ENCODE peak calls at places on chromosomes 2 and 18, in ten cellular contexts. D, X, G, Q, F, S, H, V, P and K are unnamed samples.

GRCh38 chr2:26925100-26925791 is 45.2 kb upstream of the MAPRE3 start:
- ATAC-seq in V (no peak), P (peak), D (no peak), F (no peak), G (no peak), H (peak), X (peak), Q (no peak), S (no peak), K (no peak)

GRCh38 chr2:134679740-134680139 is 39.1 kb downstream of the TMEM163 start:
- ATAC-seq in F (no peak), V (no peak), D (no peak), Q (no peak), X (no peak), H (no peak), S (no peak), G (no peak), P (no peak), K (no peak)

GRCh38 chr2:221969830-221970144 is 329.0 kb downstream of the PAX3 start:
- ATAC-seq in F (no peak), V (no peak), Q (no peak), S (no peak), D (no peak), P (no peak), G (no peak), X (no peak), H (no peak), K (no peak)

GRCh38 chr2:105781274-105781673 is 36.6 kb downstream of the NCK2 start:
- ATAC-seq in V (no peak), H (no peak), G (no peak), X (no peak), D (no peak), F (no peak), P (no peak), S (no peak), Q (no peak), K (peak)

GRCh38 chr18:2855560-2856350 is 8.9 kb downstream of the EMILIN2 start:
- ATAC-seq in G (peak), H (no peak), P (peak), X (no peak), F (no peak), S (no peak), V (no peak), D (no peak), Q (no peak), K (no peak)

GRCh38 chr2:100392715-100393114 is 24.8 kb downstream of the CHST10 start:
- ATAC-seq in X (no peak), S (no peak), P (no peak), F (no peak), H (no peak), Q (no peak), D (no peak), G (no peak), V (no peak), K (no peak)

GRCh38 chr2:58794103-58794502 is 553.0 kb upstream of the FANCL start:
- ATAC-seq in H (no peak), G (no peak), V (no peak), X (no peak), F (no peak), D (no peak), Q (no peak), S (no peak), P (no peak), K (no peak)

GRCh38 chr2:150697596-150697995 is 210.1 kb upstream of the RND3 start:
- ATAC-seq in Q (peak), D (no peak), X (no peak), H (no peak), G (no peak), P (no peak), S (no peak), F (no peak), V (no peak), K (peak)

GRCh38 chr2:144389151-144389929 is 130.6 kb downstream of the ZEB2 start:
- ATAC-seq in S (peak), H (no peak), Q (peak), D (peak), F (no peak), P (peak), V (no peak), X (no peak), G (peak), K (no peak)

GRCh38 chr18:48034651-48035555 is 104.4 kb upstream of the SMAD2 start:
- ATAC-seq in P (no peak), F (no peak), V (no peak), S (no peak), H (no peak), Q (no peak), D (no peak), G (no peak), X (no peak), K (no peak)

GRCh38 chr2:119104414-119104813 is 54.1 kb downstream of the C1QL2 start:
- ATAC-seq in D (no peak), G (no peak), X (no peak), Q (no peak), H (no peak), P (no peak), F (no peak), S (no peak), V (no peak), K (no peak)

GRCh38 chr2:237109421-237109820 is 23.7 kb downstream of the COPS8 start:
- ATAC-seq in P (no peak), V (no peak), G (no peak), S (no peak), X (no peak), H (no peak), Q (no peak), F (no peak), D (no peak), K (no peak)

GRCh38 chr18:48418409-48419267 is 9.5 kb upstream of the ZBTB7C start:
- ATAC-seq in H (no peak), F (no peak), X (no peak), Q (peak), D (no peak), V (no peak), G (no peak), S (peak), P (no peak), K (no peak)

GRCh38 chr2:60706021-60706420 is 50.0 kb upstream of the PAPOLG start:
- ATAC-seq in S (no peak), P (no peak), V (no peak), X (peak), F (no peak), G (no peak), D (no peak), Q (no peak), H (no peak), K (no peak)

GRCh38 chr18:5106730-5107129 is 90.3 kb downstream of the AKAIN1 start:
- ATAC-seq in V (peak), G (no peak), S (no peak), D (no peak), Q (no peak), X (no peak), F (no peak), H (no peak), P (no peak), K (no peak)

GRCh38 chr2:39136799-39137198 is 15.9 kb upstream of the SOS1 start:
- ATAC-seq in H (no peak), X (no peak), Q (no peak), P (no peak), G (no peak), D (no peak), V (no peak), F (no peak), S (no peak), K (no peak)

GRCh38 chr18:44098551-44099098 is 582.1 kb upstream of the SETBP1 start:
- ATAC-seq in D (no peak), F (no peak), G (no peak), P (peak), H (peak), X (peak), Q (no peak), S (peak), V (peak), K (no peak)

GRCh38 chr18:74870950-74871349 is 273.3 kb downstream of the ZNF407 start:
- ATAC-seq in Q (no peak), X (no peak), P (no peak), H (no peak), S (no peak), D (no peak), V (peak), G (no peak), F (no peak), K (no peak)

GRCh38 chr2:219661197-219661954 is 33.9 kb downstream of the SLC4A3 start:
- ATAC-seq in D (no peak), S (no peak), V (peak), Q (no peak), X (peak), G (peak), H (no peak), P (peak), F (peak), K (no peak)

GRCh38 chr18:56443508-56443907 is 194.9 kb downstream of the TXNL1 start:
- ATAC-seq in S (peak), D (no peak), P (no peak), H (no peak), X (no peak), G (no peak), F (no peak), Q (no peak), V (no peak), K (no peak)

GRCh38 chr2:134271758-134272157 is 17.9 kb downstream of the MGAT5 start:
- ATAC-seq in V (peak), D (no peak), G (no peak), X (no peak), Q (no peak), P (no peak), S (no peak), H (no peak), F (no peak), K (no peak)

GRCh38 chr2:20576598-20577115 is 74.2 kb downstream of the HS1BP3 start:
- ATAC-seq in F (no peak), Q (no peak), S (peak), D (no peak), P (no peak), H (no peak), G (peak), V (peak), X (no peak), K (no peak)

GRCh38 chr18:65091737-65092329 is 659.0 kb upstream of the CDH7 start:
- ATAC-seq in D (peak), F (no peak), H (no peak), Q (no peak), P (peak), X (no peak), G (no peak), V (peak), S (peak), K (no peak)

GRCh38 chr2:39243469-39244123 is at the start of gene CDKL4:
- ATAC-seq in S (peak), P (peak), F (no peak), G (no peak), D (peak), Q (no peak), H (peak), X (peak), V (no peak), K (peak)

GRCh38 chr2:131030478-131030971 is 62.7 kb downstream of the FAM168B start:
- ATAC-seq in G (peak), V (no peak), P (peak), X (no peak), Q (peak), F (no peak), H (no peak), S (no peak), D (no peak), K (no peak)

GRCh38 chr2:69081757-69082156 is 68.8 kb downstream of the ANTXR1 start:
- ATAC-seq in S (no peak), F (no peak), X (no peak), V (no peak), Q (no peak), H (no peak), G (no peak), D (no peak), P (no peak), K (no peak)

GRCh38 chr2:30872797-30873196 is 65.6 kb upstream of the CAPN13 start:
- ATAC-seq in G (no peak), V (no peak), Q (no peak), H (peak), D (no peak), S (no peak), F (no peak), P (no peak), X (no peak), K (no peak)

GRCh38 chr18:48990497-48991298 is 39.9 kb upstream of the SMAD7 start:
- ATAC-seq in F (peak), V (peak), S (no peak), Q (no peak), D (peak), P (peak), G (no peak), H (peak), X (peak), K (no peak)

GRCh38 chr18:13500227-13500865 is 226.0 kb downstream of the FAM210A start:
- ATAC-seq in F (no peak), V (no peak), G (peak), D (peak), P (peak), H (peak), S (peak), Q (peak), X (peak), K (peak)

GRCh38 chr2:148927010-148927409 is 52.0 kb downstream of the KIF5C start:
- ATAC-seq in F (peak), S (peak), V (peak), P (peak), G (peak), Q (peak), X (no peak), H (peak), D (no peak), K (no peak)

GRCh38 chr2:1665761-1666505 is 78.4 kb downstream of the PXDN start:
- ATAC-seq in G (no peak), V (no peak), P (peak), H (peak), D (no peak), X (no peak), S (no peak), F (peak), Q (no peak), K (no peak)

GRCh38 chr2:62719757-62720156 is 14.2 kb downstream of the EHBP1 start:
- ATAC-seq in V (peak), S (no peak), X (no peak), D (no peak), P (no peak), H (no peak), F (no peak), Q (no peak), G (no peak), K (no peak)

GRCh38 chr2:229887441-229887840 is 34.4 kb downstream of the TRIP12 start:
- ATAC-seq in X (no peak), P (no peak), S (no peak), G (no peak), D (no peak), H (no peak), F (no peak), V (no peak), Q (no peak), K (no peak)

GRCh38 chr2:166494140-166494544 is at the start of gene SCN7A:
- ATAC-seq in S (peak), H (peak), G (peak), P (peak), Q (peak), F (no peak), X (peak), D (no peak), V (no peak), K (peak)

GRCh38 chr18:13793819-13794218 is 30.1 kb upstream of the MC5R start:
- ATAC-seq in X (no peak), Q (no peak), H (no peak), P (no peak), D (no peak), G (no peak), F (no peak), S (no peak), V (no peak), K (no peak)

DNA sequence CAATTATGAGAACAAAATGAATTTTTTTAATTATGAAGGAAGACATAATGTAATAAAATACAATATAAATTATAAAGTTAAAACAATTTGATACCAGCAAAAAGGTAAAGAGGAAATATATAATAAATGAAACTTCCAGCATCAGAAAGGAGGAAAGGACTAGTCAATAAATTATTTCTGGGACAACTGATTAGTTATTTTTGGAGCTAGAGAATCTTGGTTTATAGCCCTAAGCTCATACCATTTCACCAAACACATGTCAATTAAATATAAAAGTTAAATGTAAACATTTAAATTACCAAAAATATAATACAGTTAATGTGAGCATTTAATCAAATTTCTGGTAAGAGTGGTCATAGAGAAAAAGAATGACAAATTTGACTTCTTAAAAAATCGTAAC is 12.1 kb downstream of the ACTG2 start:
- ATAC-seq in P (no peak), Q (no peak), D (no peak), F (no peak), S (no peak), X (no peak), G (no peak), H (no peak), V (no peak), K (no peak)
- H3K27ac ChIP-seq in P (no peak), Q (no peak), D (no peak), F (no peak), S (no peak), X (no peak), G (no peak), H (no peak), V (no peak), K (no peak)

GRCh38 chr2:204885747-204886146 is 340.5 kb downstream of the PARD3B start:
- ATAC-seq in D (no peak), V (no peak), F (no peak), H (no peak), G (peak), P (no peak), Q (no peak), X (no peak), S (no peak), K (no peak)
- TF ChIP-seq CTCF in D (no peak), V (no peak), F (no peak), H (no peak), G (peak), P (peak), Q (no peak), X (peak), S (no peak), K (no peak)

GRCh38 chr2:95165371-95166064 is at the start of gene ZNF2:
- ATAC-seq in G (peak), F (peak), H (peak), D (peak), S (peak), P (peak), Q (peak), X (peak), V (peak), K (peak)
- TF ChIP-seq POLR2A in G (peak), F (peak), H (peak), D (peak), S (peak), P (peak), Q (peak), X (peak), V (peak), K (peak)

GRCh38 chr2:191845248-191845715 is 1.6 kb downstream of the CAVIN2 start:
- ATAC-seq in S (no peak), X (peak), H (no peak), D (no peak), P (peak), V (no peak), Q (peak), F (no peak), G (peak), K (no peak)

GRCh38 chr2:191847764-191848163 is 876 bp upstream of the CAVIN2 start:
- ATAC-seq in V (no peak), Q (no peak), P (no peak), G (no peak), H (peak), S (no peak), F (no peak), X (no peak), D (no peak), K (no peak)

GRCh38 chr2:191845876-191846786 is 757 bp downstream of the CAVIN2 start:
- ATAC-seq in P (peak), X (no peak), H (peak), G (peak), D (no peak), S (peak), V (peak), F (no peak), Q (peak), K (peak)

GRCh38 chr2:191846787-191847620 is at the start of gene CAVIN2:
- ATAC-seq in G (peak), X (peak), F (peak), P (peak), D (peak), S (peak), Q (peak), H (peak), V (peak), K (peak)

DNA sequence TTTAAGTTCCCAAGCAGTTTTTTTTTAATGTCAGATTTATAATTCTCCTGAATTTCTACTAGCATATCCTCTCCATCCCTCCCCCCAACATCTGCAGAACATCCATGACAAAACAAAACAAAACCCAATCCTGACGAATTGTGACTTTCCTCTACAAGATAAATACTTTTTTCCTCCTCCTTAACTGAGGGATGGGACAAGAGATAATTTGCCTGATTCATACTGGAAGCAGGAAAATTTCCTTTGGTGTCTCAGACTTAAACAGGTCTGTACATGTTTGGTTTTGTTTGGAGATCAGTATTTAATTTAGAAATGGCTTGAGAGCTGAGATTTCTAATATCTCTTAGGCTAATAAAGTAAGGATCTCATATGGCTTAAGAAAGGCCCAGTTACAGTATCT is 2.2 kb downstream of the CAVIN2 start:
- ATAC-seq in Q (no peak), F (no peak), H (no peak), P (no peak), X (peak), V (no peak), D (no peak), G (no peak), S (no peak), K (no peak)
- H3K27ac ChIP-seq in Q (peak), F (no peak), H (peak), P (no peak), X (no peak), V (no peak), D (no peak), G (peak), S (peak), K (peak)

GRCh38 chr2:86105969-86106945 is at the start of gene PTCD3:
- ATAC-seq in Q (peak), D (peak), X (peak), S (peak), F (peak), P (peak), H (peak), G (peak), V (peak), K (peak)

GRCh38 chr2:86102157-86102556 is 3.5 kb downstream of the POLR1A start:
- ATAC-seq in D (no peak), S (no peak), H (no peak), V (no peak), G (no peak), X (no peak), F (no peak), Q (no peak), P (no peak), K (no peak)

GRCh38 chr2:86107031-86107430 is 996 bp downstream of the PTCD3 start:
- ATAC-seq in V (peak), P (no peak), H (no peak), D (no peak), Q (no peak), X (no peak), G (no peak), F (no peak), S (no peak), K (no peak)

GRCh38 chr2:86105252-86105968 is at the start of gene POLR1A:
- ATAC-seq in D (peak), F (peak), H (peak), Q (peak), P (peak), V (peak), X (peak), S (peak), G (peak), K (peak)
- TF ChIP-seq CTCF in D (no peak), F (no peak), H (no peak), Q (no peak), P (no peak), V (no peak), X (peak), S (no peak), G (no peak), K (peak)

GRCh38 chr2:205358351-205358815 is 323.9 kb upstream of the NRP2 start:
- ATAC-seq in D (no peak), V (no peak), P (no peak), F (no peak), X (no peak), S (no peak), Q (no peak), H (no peak), G (no peak), K (no peak)
- TF ChIP-seq POLR2A in D (no peak), V (no peak), P (no peak), F (no peak), X (no peak), S (no peak), Q (no peak), H (no peak), G (no peak), K (no peak)

GRCh38 chr18:55236150-55236931 is 277.1 kb upstream of the CCDC68 start:
- ATAC-seq in F (no peak), D (no peak), X (peak), V (peak), S (peak), G (peak), H (no peak), P (no peak), Q (no peak), K (no peak)
- H3K27ac ChIP-seq in F (no peak), D (no peak), X (no peak), V (peak), S (no peak), G (no peak), H (no peak), P (no peak), Q (peak), K (no peak)

DNA sequence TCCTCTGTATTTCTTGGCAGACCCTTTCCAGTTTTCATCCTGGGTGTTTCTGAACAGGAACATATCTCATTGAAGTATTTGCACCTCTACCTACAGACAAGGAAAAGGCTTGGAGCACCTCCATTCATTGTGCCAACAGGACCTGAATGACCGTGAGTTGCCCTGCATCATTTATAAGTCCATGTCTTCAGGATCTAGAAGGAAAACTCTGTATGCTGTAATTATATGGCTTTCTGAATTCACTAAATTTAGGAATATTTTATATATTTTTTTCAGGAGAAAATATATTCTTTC is 402.3 kb upstream of the SLC14A2 start:
- ATAC-seq in V (peak), F (no peak), D (no peak), P (no peak), S (peak), Q (no peak), G (no peak), X (no peak), H (no peak), K (no peak)
- TF ChIP-seq CTCF in V (no peak), F (no peak), D (no peak), P (no peak), S (no peak), Q (no peak), G (no peak), X (no peak), H (no peak), K (no peak)

GRCh38 chr2:74199871-74200305 is 1.5 kb downstream of the MTHFD2 start:
- ATAC-seq in D (no peak), H (no peak), V (peak), P (no peak), S (no peak), X (no peak), G (peak), F (no peak), Q (no peak), K (no peak)
- TF ChIP-seq POLR2A in D (no peak), H (no peak), V (peak), P (no peak), S (no peak), X (no peak), G (no peak), F (no peak), Q (no peak), K (no peak)